ENCODE peak calls at places on chromosomes 3 and 15, in nine cellular contexts. S is cardiac muscle cell, F is GM23248, B is ascending aorta, J is suprapubic skin, C is neural progenitor cell, O is right cardiac atrium, W is pancreas, M is lung. P is an unnamed sample.

GRCh38 chr3:150407818-150408231 is 273 bp upstream of the TSC22D2 start:
- DNase-seq in J (no peak), C (no peak), O (peak; percentile 96), B (peak; percentile 78), S (no peak), F (no peak), W (no peak), M (peak; percentile 96), P (no peak)

GRCh38 chr15:73752817-73753214 is 335 bp downstream of the INSYN1 start:
- DNase-seq in F (peak; percentile 61), W (peak; percentile 65), J (no peak), M (no peak), C (peak; percentile 77), B (no peak), S (peak; percentile 66), O (peak; percentile 28), P (no peak)

GRCh38 chr3:46135475-46135874 is 72.6 kb downstream of the CCR1 start:
- DNase-seq in S (no peak), W (no peak), J (no peak), F (peak; percentile 46), B (no peak), M (no peak), O (no peak), C (no peak), P (no peak)

GRCh38 chr3:71258116-71258515 is 325.4 kb downstream of the FOXP1 start:
- DNase-seq in S (peak; percentile 34), J (no peak), C (no peak), B (no peak), F (peak; percentile 85), M (no peak), O (no peak), W (no peak), P (no peak)

GRCh38 chr15:43974852-43975251 is 148.1 kb downstream of the WDR76 start:
- DNase-seq in S (no peak), C (peak; percentile 85), F (no peak), B (no peak), W (no peak), M (no peak), J (no peak), O (no peak), P (no peak)

GRCh38 chr3:14434105-14434504 is 31.7 kb downstream of the SLC6A6 start:
- DNase-seq in M (no peak), B (no peak), O (no peak), W (no peak), S (no peak), J (no peak), C (no peak), F (peak; percentile 92), P (no peak)

GRCh38 chr3:48503406-48504050 is 446 bp downstream of the SHISA5 start:
- DNase-seq in B (peak; percentile 50), C (peak; percentile 61), F (peak; percentile 87), O (peak; percentile 78), W (peak; percentile 67), S (peak; percentile 18), M (no peak), J (peak; percentile 85), P (peak; percentile 66)

GRCh38 chr3:171472552-171472951 is 12.3 kb upstream of the TNIK start:
- DNase-seq in J (no peak), M (no peak), C (no peak), F (no peak), S (no peak), B (no peak), W (no peak), O (no peak), P (no peak)

GRCh38 chr3:142633073-142633472 is 36.9 kb downstream of the PLS1 start:
- DNase-seq in J (no peak), O (no peak), W (no peak), F (no peak), B (no peak), S (no peak), M (no peak), C (no peak), P (no peak)

GRCh38 chr3:172082269-172082668 is 42.9 kb downstream of the FNDC3B start:
- DNase-seq in W (no peak), S (no peak), F (peak; percentile 98), J (peak; percentile 67), M (no peak), B (no peak), C (no peak), O (peak; percentile 28), P (no peak)

GRCh38 chr3:114376091-114376490 is 82.3 kb downstream of the TIGIT start:
- DNase-seq in J (no peak), C (no peak), O (no peak), S (no peak), F (peak; percentile 62), B (no peak), W (no peak), M (no peak), P (no peak)

GRCh38 chr3:98519351-98519750 is 3.4 kb downstream of the CLDND1 start:
- DNase-seq in W (no peak), F (no peak), B (no peak), O (no peak), J (no peak), C (no peak), S (no peak), M (no peak), P (no peak)

GRCh38 chr3:193554790-193555189 is at the start of gene ATP13A4:
- DNase-seq in C (peak; percentile 29), O (no peak), J (no peak), W (no peak), M (peak; percentile 72), F (no peak), S (no peak), B (no peak), P (no peak)

GRCh38 chr15:52120488-52120887 is 7.9 kb upstream of the BCL2L10 start:
- DNase-seq in J (no peak), O (no peak), C (no peak), W (no peak), B (no peak), F (no peak), S (no peak), M (no peak), P (no peak)

GRCh38 chr15:52128568-52128967 is 16.0 kb upstream of the BCL2L10 start:
- DNase-seq in M (no peak), W (no peak), J (no peak), F (no peak), C (no peak), B (no peak), S (no peak), O (no peak), P (no peak)

GRCh38 chr15:52121896-52122295 is 9.3 kb upstream of the BCL2L10 start:
- DNase-seq in W (no peak), S (no peak), C (no peak), B (no peak), M (no peak), F (no peak), J (no peak), O (no peak), P (no peak)

GRCh38 chr15:52121006-52121405 is 8.4 kb upstream of the BCL2L10 start:
- DNase-seq in M (no peak), C (no peak), S (no peak), F (no peak), J (no peak), B (no peak), O (no peak), W (no peak), P (no peak)

GRCh38 chr15:52124270-52124878 is 11.8 kb upstream of the BCL2L10 start:
- DNase-seq in J (no peak), S (no peak), M (no peak), C (no peak), W (no peak), F (peak; percentile 79), O (no peak), B (no peak), P (no peak)
- H3K27ac ChIP-seq in J (no peak overlapping the region), S (no peak overlapping the region), M (no peak overlapping the region), C (no peak overlapping the region), W (no peak overlapping the region), F (peak overlapping the region; percentile 46), O (no peak overlapping the region), B (no peak overlapping the region), P (no peak overlapping the region)

DNA sequence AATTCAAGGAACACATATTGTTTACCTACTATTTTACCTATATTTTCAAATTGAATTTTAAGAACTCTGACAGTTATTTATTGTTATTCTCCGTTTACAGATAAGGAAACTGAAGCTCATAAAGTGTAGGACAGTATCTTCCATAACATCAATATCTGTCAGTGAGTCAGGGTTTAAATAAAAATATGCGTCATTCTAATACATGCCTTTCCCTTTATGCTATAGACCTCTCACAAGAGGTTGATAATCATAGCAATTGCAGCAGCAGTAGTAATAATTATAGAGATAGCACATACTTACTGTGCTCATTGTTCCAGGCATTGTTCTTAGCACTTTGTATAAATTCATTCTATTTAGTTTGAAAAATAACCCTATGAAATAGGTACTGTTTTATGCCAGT is 101.1 kb downstream of the EPHA6 start:
- DNase-seq in W (no peak), C (no peak), B (no peak), F (no peak), J (no peak), S (no peak), O (no peak), M (no peak), P (no peak)
- H3K27me3 ChIP-seq in W (no peaks in the 10 kb centered on the region), C (no peaks in the 10 kb centered on the region), B (no peaks in the 10 kb centered on the region), F (no peaks in the 10 kb centered on the region), J (no peaks in the 10 kb centered on the region), S (no peaks in the 10 kb centered on the region), O (no peaks in the 10 kb centered on the region), M (no peaks in the 10 kb centered on the region), P (no peaks in the 10 kb centered on the region)

DNA sequence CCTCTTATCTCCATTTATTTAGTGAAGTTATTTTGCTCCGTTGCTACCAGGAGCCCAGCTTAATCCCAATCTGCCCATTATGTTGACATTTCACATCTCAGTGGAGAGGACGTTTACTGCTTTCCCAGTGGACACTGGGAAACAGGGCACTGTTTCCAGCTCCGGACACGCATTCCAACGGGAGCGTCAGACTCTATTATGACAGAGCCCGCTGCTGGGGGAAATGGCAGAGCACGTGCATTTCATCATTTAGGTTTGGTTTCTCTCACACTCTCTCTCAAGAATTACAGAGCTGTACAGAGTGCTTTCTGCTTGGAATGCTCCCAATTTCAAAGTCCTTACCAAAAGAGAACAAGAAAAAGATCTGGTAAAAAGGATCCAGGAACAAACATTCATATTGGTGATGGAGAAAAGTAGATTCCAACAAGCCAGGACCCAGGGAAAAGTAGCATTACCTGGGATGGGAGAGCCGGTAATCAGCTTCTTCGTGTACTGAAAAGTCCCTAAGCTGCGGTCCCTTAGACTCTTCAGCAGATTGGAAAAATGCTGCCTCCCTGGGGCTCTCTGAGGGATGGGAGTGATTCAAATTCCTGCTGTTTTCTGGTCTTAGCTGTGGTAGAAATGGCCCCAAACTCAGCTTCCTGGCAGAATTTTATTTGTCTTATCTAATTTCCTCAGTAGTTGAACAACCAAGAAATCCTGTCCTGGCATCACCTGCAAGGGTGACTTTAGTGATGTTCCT is 136.0 kb upstream of the THBS1 start:
- DNase-seq in S (no peak), O (peak; percentile 66), F (no peak), B (no peak), W (no peak), C (peak; percentile 33), M (no peak), J (no peak), P (no peak)
- H3K27ac ChIP-seq in S (no peak overlapping the region), O (no peak overlapping the region), F (no peak overlapping the region), B (no peak overlapping the region), W (no peak overlapping the region), C (no peak overlapping the region), M (peak overlapping the region; percentile 23), J (no peak overlapping the region), P (no peak overlapping the region)

DNA sequence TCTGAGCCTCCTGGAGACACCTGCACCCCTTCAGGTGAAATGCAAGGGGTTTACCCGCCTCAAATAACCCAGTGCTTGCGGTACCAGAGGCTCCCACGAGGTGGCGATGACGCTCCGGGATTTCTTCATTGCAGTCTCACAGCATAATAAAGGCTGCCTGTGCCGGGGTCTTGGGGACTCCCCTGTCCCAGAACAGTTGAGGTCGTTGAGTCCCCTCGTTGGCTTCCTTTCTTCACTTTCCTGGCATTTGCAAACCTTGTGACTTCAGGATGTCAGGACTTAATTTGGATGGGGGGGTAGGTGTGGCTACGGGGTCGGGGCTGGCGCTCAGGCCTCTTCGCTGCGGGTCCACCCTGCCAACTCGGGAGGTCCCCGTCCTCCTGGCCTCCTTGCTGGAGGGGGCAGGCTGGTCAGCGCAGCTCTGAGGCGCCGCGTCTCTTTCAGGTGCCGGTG is 1.3 kb downstream of the GNAT1 start:
- DNase-seq in J (peak; percentile 88), F (peak; percentile 55), M (peak; percentile 70), W (peak; percentile 92), S (peak; percentile 80), B (no peak), O (peak; percentile 57), C (peak; percentile 81), P (peak; percentile 21)
- H3K27me3 ChIP-seq in J (peaks cover 40% of the 10 kb centered on the region), F (peaks cover 22% of the 10 kb centered on the region), M (no peaks in the 10 kb centered on the region), W (no peaks in the 10 kb centered on the region), S (no peaks in the 10 kb centered on the region), B (peaks cover 18% of the 10 kb centered on the region), O (no peaks in the 10 kb centered on the region), C (peaks cover 32% of the 10 kb centered on the region), P (no peaks in the 10 kb centered on the region)

P was measured in thoracic aorta.